ENCODE peak calls at places on chromosomes 13 and 19, in eight cellular contexts. M, C, P, I, L, W, J and G are unnamed samples.

GRCh38 chr13:41352935-41353801 is 42.1 kb downstream of the NAA16 start:
- DNase-seq in M (no peak), C (peak), P (no peak), I (peak), L (peak), W (peak), J (peak), G (peak)

GRCh38 chr13:108193806-108194205 is 21.5 kb downstream of the LIG4 start:
- DNase-seq in M (no peak), C (no peak), P (no peak), I (no peak), L (no peak), W (no peak), J (no peak), G (no peak)

GRCh38 chr13:46641274-46642081 is 88.5 kb downstream of the LRCH1 start:
- DNase-seq in M (no peak), C (no peak), P (no peak), I (no peak), L (no peak), W (no peak), J (peak), G (no peak)

GRCh38 chr19:48856921-48857320 is 11.5 kb downstream of the PLEKHA4 start:
- DNase-seq in M (no peak), C (no peak), P (no peak), I (no peak), L (no peak), W (no peak), J (no peak), G (no peak)

GRCh38 chr19:38911388-38912004 is 490 bp downstream of the CCER2 start:
- DNase-seq in M (no peak), C (no peak), P (no peak), I (no peak), L (no peak), W (no peak), J (no peak), G (no peak)

GRCh38 chr13:109821038-109821545 is 34.7 kb upstream of the IRS2 start:
- DNase-seq in M (no peak), C (no peak), P (no peak), I (no peak), L (no peak), W (no peak), J (no peak), G (no peak)

GRCh38 chr13:103639326-103639725 is 573.1 kb upstream of the SLC10A2 start:
- DNase-seq in M (no peak), C (no peak), P (no peak), I (no peak), L (no peak), W (no peak), J (no peak), G (no peak)

GRCh38 chr13:113669231-113669870 is 2.3 kb downstream of the GRK1 start:
- DNase-seq in M (no peak), C (no peak), P (no peak), I (no peak), L (peak), W (no peak), J (no peak), G (no peak)

GRCh38 chr13:34886476-34886875 is 55.6 kb upstream of the NBEA start:
- DNase-seq in M (no peak), C (no peak), P (no peak), I (no peak), L (no peak), W (no peak), J (no peak), G (no peak)

GRCh38 chr19:50147462-50148423 is 15.3 kb downstream of the IZUMO2 start:
- DNase-seq in M (peak), C (peak), P (peak), I (peak), L (peak), W (peak), J (peak), G (peak)

GRCh38 chr19:55579766-55580621 is 654 bp downstream of the ZNF579 start:
- DNase-seq in M (no peak), C (peak), P (no peak), I (no peak), L (no peak), W (no peak), J (peak), G (no peak)

GRCh38 chr13:43258771-43259170 is 235.4 kb downstream of the DNAJC15 start:
- DNase-seq in M (no peak), C (no peak), P (no peak), I (no peak), L (no peak), W (no peak), J (no peak), G (no peak)

GRCh38 chr13:113546571-113547247 is 37.8 kb upstream of the TFDP1 start:
- DNase-seq in M (no peak), C (no peak), P (no peak), I (no peak), L (peak), W (no peak), J (peak), G (no peak)

GRCh38 chr19:3655402-3656072 is 28.9 kb upstream of the CACTIN start:
- DNase-seq in M (no peak), C (peak), P (no peak), I (no peak), L (no peak), W (no peak), J (no peak), G (no peak)

GRCh38 chr13:24199016-24199415 is 38.5 kb downstream of the SPATA13 start:
- DNase-seq in M (no peak), C (no peak), P (no peak), I (no peak), L (no peak), W (no peak), J (no peak), G (no peak)

GRCh38 chr19:7340959-7341837 is 7.5 kb upstream of the ARHGEF18 start:
- DNase-seq in M (peak), C (peak), P (peak), I (peak), L (peak), W (peak), J (peak), G (peak)

GRCh38 chr13:22717036-22717435 is 463.7 kb upstream of the SGCG start:
- DNase-seq in M (no peak), C (no peak), P (no peak), I (no peak), L (no peak), W (no peak), J (peak), G (no peak)

GRCh38 chr19:13270514-13271105 is 120.4 kb downstream of the IER2 start:
- DNase-seq in M (no peak), C (no peak), P (no peak), I (no peak), L (no peak), W (no peak), J (peak), G (no peak)

GRCh38 chr13:53200498-53201453 is 172.2 kb downstream of the OLFM4 start:
- DNase-seq in M (peak), C (no peak), P (no peak), I (no peak), L (peak), W (peak), J (no peak), G (peak)

GRCh38 chr19:6414033-6414643 is 10.5 kb downstream of the KHSRP start:
- DNase-seq in M (no peak), C (no peak), P (no peak), I (no peak), L (no peak), W (no peak), J (peak), G (no peak)

GRCh38 chr13:75222031-75222430 is 259.9 kb downstream of the TBC1D4 start:
- DNase-seq in M (no peak), C (no peak), P (no peak), I (no peak), L (no peak), W (no peak), J (no peak), G (no peak)

GRCh38 chr19:4694211-4694987 is 24.3 kb upstream of the MYDGF start:
- DNase-seq in M (no peak), C (peak), P (peak), I (no peak), L (peak), W (no peak), J (peak), G (peak)

GRCh38 chr19:49691243-49692101 is 556 bp downstream of the CPT1C start:
- DNase-seq in M (peak), C (no peak), P (no peak), I (no peak), L (no peak), W (peak), J (peak), G (peak)

GRCh38 chr13:39451860-39452301 is 151.1 kb downstream of the LHFPL6 start:
- DNase-seq in M (no peak), C (no peak), P (no peak), I (no peak), L (no peak), W (no peak), J (peak), G (no peak)

GRCh38 chr19:38547446-38547845 is 70.3 kb downstream of the MAP4K1 start:
- DNase-seq in M (no peak), C (no peak), P (no peak), I (no peak), L (no peak), W (no peak), J (no peak), G (no peak)

GRCh38 chr19:2627319-2627829 is 75.1 kb downstream of the GNG7 start:
- DNase-seq in M (no peak), C (peak), P (peak), I (no peak), L (peak), W (no peak), J (no peak), G (peak)